ENCODE peak calls at places on chromosomes 13 and 19, in five cellular contexts. Z is activated CD4-positive, alpha-beta T cell treated with anti-CD3 and anti-CD28 coated beads for 1 hour; C is naive thymus-derived CD8-positive, alpha-beta T cell; V is OCI-LY7; N is activated B cell treated with CpG ODN at 0.5 μM for 24 hours. T is an unnamed sample.

GRCh38 chr13:110268576-110269185 is 38.3 kb downstream of the COL4A1 start:
- DNase-seq in Z (no peak), C (no peak), V (no peak), N (no peak), T (no peak)

GRCh38 chr13:76048675-76049396 is 412.7 kb downstream of the LMO7 start:
- DNase-seq in Z (no peak), C (no peak), V (no peak), N (no peak), T (no peak)

GRCh38 chr19:18932216-18932841 is 8.7 kb downstream of the HOMER3 start:
- DNase-seq in Z (peak), C (peak), V (peak), N (peak), T (no peak)

GRCh38 chr13:48782429-48782840 is 128.7 kb downstream of the CYSLTR2 start:
- DNase-seq in Z (no peak), C (no peak), V (no peak), N (no peak), T (no peak)

GRCh38 chr13:111508164-111508870 is 187.9 kb downstream of the TEX29 start:
- DNase-seq in Z (no peak), C (no peak), V (no peak), N (no peak), T (no peak)

GRCh38 chr13:62171697-62172096 is 756.0 kb upstream of the PCDH20 start:
- DNase-seq in Z (no peak), C (no peak), V (no peak), N (no peak), T (no peak)

GRCh38 chr19:53849237-53849676 is 18.4 kb upstream of the MYADM start:
- DNase-seq in Z (no peak), C (no peak), V (no peak), N (no peak), T (no peak)

GRCh38 chr19:2333807-2334211 is 5.3 kb downstream of the SPPL2B start:
- DNase-seq in Z (no peak), C (no peak), V (no peak), N (no peak), T (no peak)

GRCh38 chr13:90912247-90912646 is 435.2 kb upstream of the MIR17HG start:
- DNase-seq in Z (no peak), C (no peak), V (no peak), N (no peak), T (no peak)

GRCh38 chr19:40744554-40745401 is 5.5 kb downstream of the ACTMAP start:
- DNase-seq in Z (no peak), C (no peak), V (peak), N (no peak), T (no peak)